ENCODE peak calls at places on chromosomes 4 and X, in ten cellular contexts. X is Ammon's horn; P is CD8-positive, alpha-beta T cell; U is T-helper 17 cell; T is AG09319; D is amniotic epithelial cell; R is IMR-90; W is endothelial cell; H is colonic mucosa; Q is SIG-M5. Y is an unnamed sample.

GRCh38 chrX:153883163-153883843 is 2.7 kb downstream of the L1CAM start:
- DNase-seq in X (no peak), P (no peak), U (no peak), T (no peak), D (no peak), R (no peak), W (no peak), H (no peak), Q (no peak), Y (no peak)

GRCh38 chrX:72366746-72367145 is 61.0 kb upstream of the CITED1 start:
- DNase-seq in X (peak), P (no peak), U (no peak), T (no peak), D (no peak), R (no peak), W (no peak), H (no peak), Q (no peak), Y (no peak)

GRCh38 chr4:39452153-39452859 is 6.4 kb downstream of the RPL9 start:
- DNase-seq in X (no peak), P (no peak), U (no peak), T (no peak), D (no peak), R (no peak), W (no peak), H (no peak), Q (no peak), Y (no peak)

GRCh38 chr4:3873446-3874415 is 107.5 kb downstream of the ADRA2C start:
- DNase-seq in X (no peak), P (no peak), U (no peak), T (no peak), D (no peak), R (no peak), W (no peak), H (no peak), Q (no peak), Y (no peak)

GRCh38 chrX:29419774-29420553 is 795.4 kb upstream of the MAGEB2 start:
- DNase-seq in X (no peak), P (no peak), U (no peak), T (no peak), D (peak), R (peak), W (no peak), H (no peak), Q (no peak), Y (no peak)

GRCh38 chr4:10611673-10612072 is 72.9 kb downstream of the CLNK start:
- DNase-seq in X (no peak), P (no peak), U (no peak), T (peak), D (peak), R (peak), W (peak), H (no peak), Q (no peak), Y (no peak)

GRCh38 chr4:122716825-122717448 is 15.6 kb upstream of the BBS12 start:
- DNase-seq in X (peak), P (peak), U (peak), T (peak), D (peak), R (peak), W (peak), H (peak), Q (no peak), Y (peak)

GRCh38 chr4:189293459-189293858 is 647.2 kb upstream of the FRG1 start:
- DNase-seq in X (no peak), P (no peak), U (no peak), T (no peak), D (no peak), R (no peak), W (no peak), H (no peak), Q (no peak), Y (no peak)